ENCODE peak calls at places on chromosomes 2 and 18, in six cellular contexts. H, B, K, L, C and X are unnamed samples.

GRCh38 chr2:144675731-144676130 is 155.8 kb upstream of the ZEB2 start:
- DNase-seq in H (no peak), B (no peak), L (peak; percentile 30), K (no peak), C (no peak), X (no peak)

GRCh38 chr2:56476509-56477071 is 292.8 kb downstream of the CCDC85A start:
- DNase-seq in L (peak; percentile 10), B (no peak), C (no peak), K (no peak), H (no peak), X (no peak)

GRCh38 chr2:11583840-11584529 is 50.1 kb downstream of the GREB1 start:
- DNase-seq in B (peak; percentile 37), C (peak; percentile 87), L (peak; percentile 32), K (no peak), H (peak; percentile 12), X (peak; percentile 86)

GRCh38 chr2:216031960-216032689 is 18.8 kb upstream of the MREG start:
- DNase-seq in B (no peak), K (no peak), L (no peak), C (no peak), H (no peak), X (no peak)

GRCh38 chr2:171712051-171712450 is 24.8 kb downstream of the DYNC1I2 start:
- DNase-seq in C (no peak), B (no peak), H (no peak), L (no peak), K (no peak), X (no peak)

GRCh38 chr2:111668741-111669140 is 215.3 kb downstream of the ANAPC1 start:
- DNase-seq in K (no peak), C (no peak), B (no peak), L (no peak), H (no peak), X (no peak)

GRCh38 chr2:36906277-36906676 is 60.1 kb downstream of the STRN start:
- DNase-seq in H (no peak), L (no peak), K (no peak), C (no peak), B (no peak), X (no peak)

GRCh38 chr2:222311978-222312738 is 13.4 kb upstream of the PAX3 start:
- DNase-seq in H (no peak), K (peak; percentile 46), B (no peak), L (no peak), C (no peak), X (no peak)

GRCh38 chr2:72198532-72199241 is 51.0 kb upstream of the CYP26B1 start:
- DNase-seq in H (no peak), L (no peak), K (no peak), C (no peak), B (no peak), X (no peak)

GRCh38 chr2:240820607-240821428 is 799 bp upstream of the KIF1A start:
- DNase-seq in C (no peak), K (no peak), B (no peak), H (no peak), L (peak; percentile 77), X (no peak)

GRCh38 chr2:60119778-60120177 is 433.7 kb downstream of the BCL11A start:
- DNase-seq in B (no peak), L (no peak), C (peak; percentile 6), K (no peak), H (no peak), X (no peak)

GRCh38 chr2:42456126-42456839 is 37.5 kb downstream of the KCNG3 start:
- DNase-seq in L (no peak), B (no peak), C (no peak), K (no peak), H (no peak), X (no peak)

GRCh38 chr2:240013343-240013742 is 11.8 kb downstream of the NDUFA10 start:
- DNase-seq in B (no peak), K (no peak), L (no peak), H (no peak), C (peak; percentile 11), X (no peak)

GRCh38 chr2:106839849-106840595 is 45.9 kb downstream of the ST6GAL2 start:
- DNase-seq in L (no peak), B (no peak), C (peak; percentile 21), K (no peak), H (no peak), X (no peak)

GRCh38 chr2:10452956-10453885 is 5.1 kb upstream of the ODC1 start:
- DNase-seq in B (no peak), L (peak; percentile 29), C (no peak), H (no peak), K (no peak), X (no peak)

GRCh38 chr18:25724121-25724520 is 366.3 kb downstream of the SS18 start:
- DNase-seq in H (no peak), L (no peak), C (no peak), B (no peak), K (no peak), X (no peak)

GRCh38 chr2:27083410-27084296 is 2.9 kb upstream of the KHK start:
- DNase-seq in L (no peak), C (no peak), B (no peak), K (no peak), H (no peak), X (no peak)

GRCh38 chr2:217065695-217066405 is 206.0 kb upstream of the TNP1 start:
- DNase-seq in L (no peak), C (no peak), B (no peak), K (no peak), H (no peak), X (no peak)

GRCh38 chr2:235026649-235027557 is 75.1 kb downstream of the SH3BP4 start:
- DNase-seq in K (peak; percentile 84), C (no peak), L (peak; percentile 96), B (no peak), H (no peak), X (peak; percentile 64)

GRCh38 chr2:10103179-10103578 is 19.4 kb upstream of the RRM2 start:
- DNase-seq in C (no peak), L (peak; percentile 41), H (no peak), B (no peak), K (no peak), X (no peak)

GRCh38 chr18:63697261-63697660 is 5.5 kb upstream of the SERPINB11 start:
- DNase-seq in B (no peak), L (no peak), C (no peak), H (no peak), K (no peak), X (no peak)

GRCh38 chr2:8576525-8577157 is 105.2 kb upstream of the ID2 start:
- DNase-seq in H (peak; percentile 56), C (no peak), L (no peak), K (no peak), B (no peak), X (peak; percentile 68)

GRCh38 chr2:191328150-191328809 is 83.1 kb downstream of the MYO1B start:
- DNase-seq in K (no peak), L (no peak), C (no peak), B (no peak), H (no peak), X (no peak)

GRCh38 chr2:45754087-45755015 is 102.9 kb downstream of the PRKCE start:
- DNase-seq in K (no peak), B (no peak), H (no peak), L (no peak), C (no peak), X (no peak)

GRCh38 chr2:239247401-239248245 is 153.2 kb downstream of the HDAC4 start:
- DNase-seq in H (no peak), L (no peak), C (no peak), B (no peak), K (no peak), X (peak; percentile 49)

GRCh38 chr18:40121001-40121400 is 1834.0 kb upstream of the PIK3C3 start:
- DNase-seq in B (no peak), H (no peak), C (peak; percentile 79), L (no peak), K (no peak), X (no peak)

GRCh38 chr2:238765590-238765989 is 82.3 kb upstream of the TWIST2 start:
- DNase-seq in B (no peak), C (no peak), K (no peak), H (no peak), L (no peak), X (no peak)

GRCh38 chr2:221204699-221205098 is 367.4 kb downstream of the EPHA4 start:
- DNase-seq in H (no peak), K (no peak), C (no peak), B (no peak), L (peak; percentile 55), X (no peak)

GRCh38 chr2:3628800-3629199 is 29.2 kb upstream of the ALLC start:
- DNase-seq in K (peak; percentile 56), B (no peak), H (no peak), L (peak; percentile 61), C (peak; percentile 10), X (peak; percentile 65)

GRCh38 chr2:32864337-32864736 is 82.4 kb upstream of the LTBP1 start:
- DNase-seq in K (no peak), C (no peak), L (no peak), H (no peak), B (no peak), X (no peak)

GRCh38 chr18:14945984-14946383 is 198.0 kb downstream of the ANKRD30B start:
- DNase-seq in L (no peak), K (no peak), B (no peak), H (no peak), C (no peak), X (no peak)

GRCh38 chr2:174750923-174751441 is 13.3 kb downstream of the CHRNA1 start:
- DNase-seq in B (peak; percentile 13), H (peak; percentile 71), K (no peak), C (peak; percentile 19), L (no peak), X (no peak)

GRCh38 chr2:49248506-49248905 is 94.2 kb upstream of the FSHR start:
- DNase-seq in L (no peak), C (peak; percentile 4), K (no peak), B (no peak), H (no peak), X (no peak)

GRCh38 chr2:112622528-112622849 is 23.2 kb upstream of the SLC20A1 start:
- DNase-seq in L (no peak), C (peak; percentile 46), H (no peak), K (no peak), B (no peak), X (peak; percentile 50)

GRCh38 chr2:84309281-84309680 is 149.8 kb downstream of the SUCLG1 start:
- DNase-seq in B (no peak), L (no peak), K (no peak), H (no peak), C (no peak), X (no peak)

GRCh38 chr18:10293966-10294365 is 160.5 kb upstream of the APCDD1 start:
- DNase-seq in B (no peak), H (no peak), K (no peak), L (no peak), C (no peak), X (no peak)

GRCh38 chr2:198127627-198128026 is 323.2 kb downstream of the PLCL1 start:
- DNase-seq in H (no peak), C (peak; percentile 78), L (no peak), B (peak; percentile 22), K (no peak), X (no peak)

GRCh38 chr2:155115856-155116255 is 417.4 kb downstream of the KCNJ3 start:
- DNase-seq in K (no peak), H (no peak), B (no peak), C (no peak), L (no peak), X (no peak)

GRCh38 chr2:241052677-241053360 is 49.3 kb downstream of the MTERF4 start:
- DNase-seq in H (no peak), K (no peak), C (no peak), L (no peak), B (no peak), X (peak; percentile 60)

GRCh38 chr2:46487667-46488333 is 8.4 kb downstream of the TMEM247 start:
- DNase-seq in C (no peak), K (peak; percentile 83), L (no peak), H (no peak), B (no peak), X (peak; percentile 85)